ENCODE peak calls at places on chromosomes 4 and X, in seven cellular contexts. S is upper lobe of right lung, G is colonic mucosa, N is A549, H is cardiac muscle cell, O is esophagus squamous epithelium, I is tibial artery. W is an unnamed sample. For H3K4me1, the result is how much of the 10 kb centered on the place peaks cover.

GRCh38 chr4:64353904-64354303 is 55.3 kb downstream of the TECRL start:
- DNase-seq in G (no peak), I (no peak), H (peak), O (no peak), N (no peak), S (no peak), W (no peak)

GRCh38 chr4:186829740-186830449 is 106.2 kb upstream of the FAT1 start:
- DNase-seq in G (no peak), H (no peak), I (no peak), N (peak), S (no peak), O (no peak), W (no peak)

GRCh38 chr4:81807927-81808672 is 336.4 kb upstream of the RASGEF1B start:
- DNase-seq in I (no peak), H (no peak), O (no peak), G (no peak), S (no peak), N (no peak), W (no peak)

GRCh38 chr4:35725131-35725530 is 519.2 kb downstream of the ARAP2 start:
- DNase-seq in S (no peak), G (no peak), O (no peak), N (no peak), I (no peak), H (no peak), W (no peak)

GRCh38 chr4:30725562-30725961 is 5.4 kb downstream of the PCDH7 start:
- DNase-seq in S (no peak), I (no peak), O (no peak), N (no peak), G (no peak), H (no peak), W (no peak)

GRCh38 chr4:12911723-12912324 is 572.3 kb downstream of the RAB28 start:
- DNase-seq in H (no peak), S (no peak), G (no peak), N (no peak), I (no peak), O (no peak), W (no peak)

GRCh38 chrX:19566359-19567141 is 51.2 kb upstream of the MAP3K15 start:
- DNase-seq in G (no peak), O (no peak), S (no peak), H (no peak), N (no peak), I (no peak), W (no peak)

GRCh38 chrX:138748480-138748879 is 37.0 kb upstream of the FGF13 start:
- DNase-seq in S (no peak), G (no peak), N (peak), H (peak), O (no peak), I (no peak), W (no peak)

GRCh38 chrX:37993857-37994619 is 12.3 kb upstream of the SYTL5 start:
- DNase-seq in G (peak), H (no peak), O (no peak), N (peak), S (peak), I (no peak), W (no peak)

GRCh38 chr4:79148369-79148768 is 177.5 kb downstream of the NAA11 start:
- DNase-seq in H (no peak), O (no peak), S (no peak), N (no peak), G (no peak), I (no peak), W (no peak)

GRCh38 chrX:136616987-136617685 is 30.8 kb upstream of the CD40LG start:
- DNase-seq in S (no peak), N (no peak), G (no peak), H (no peak), O (no peak), I (no peak), W (no peak)

GRCh38 chr4:16993966-16994840 is 95.8 kb upstream of the LDB2 start:
- DNase-seq in O (no peak), H (no peak), I (no peak), G (no peak), N (no peak), S (no peak), W (no peak)

GRCh38 chr4:4554234-4554633 is 12.4 kb upstream of the STX18 start:
- DNase-seq in I (no peak), N (no peak), G (no peak), O (no peak), S (no peak), H (no peak), W (no peak)

GRCh38 chr4:173182403-173182802 is 13.8 kb downstream of the GALNT7 start:
- DNase-seq in I (no peak), N (peak), O (no peak), H (no peak), S (no peak), G (no peak), W (no peak)

GRCh38 chr4:1113311-1114009 is at the start of gene RNF212:
- DNase-seq in N (peak), G (peak), H (peak), O (no peak), I (no peak), S (peak), W (peak)

GRCh38 chrX:152601848-152602616 is 35.7 kb upstream of the GABRQ start:
- DNase-seq in N (peak), H (no peak), O (no peak), I (no peak), S (no peak), G (peak), W (no peak)

GRCh38 chr4:26175016-26175786 is 145.6 kb upstream of the RBPJ start:
- DNase-seq in I (no peak), N (no peak), O (no peak), G (no peak), H (no peak), S (no peak), W (no peak)

GRCh38 chrX:53077207-53078197 is 4.7 kb upstream of the TSPYL2 start:
- DNase-seq in G (no peak), O (no peak), S (no peak), I (no peak), H (no peak), N (no peak), W (no peak)

GRCh38 chrX:96387801-96388200 is 296.8 kb upstream of the DIAPH2 start:
- DNase-seq in H (no peak), O (no peak), I (no peak), S (no peak), G (no peak), N (no peak), W (no peak)
- H3K4me1 ChIP-seq in H (under half), O (under half), I (under half), S (under half), G (under half), N (under half), W (under half)

DNA sequence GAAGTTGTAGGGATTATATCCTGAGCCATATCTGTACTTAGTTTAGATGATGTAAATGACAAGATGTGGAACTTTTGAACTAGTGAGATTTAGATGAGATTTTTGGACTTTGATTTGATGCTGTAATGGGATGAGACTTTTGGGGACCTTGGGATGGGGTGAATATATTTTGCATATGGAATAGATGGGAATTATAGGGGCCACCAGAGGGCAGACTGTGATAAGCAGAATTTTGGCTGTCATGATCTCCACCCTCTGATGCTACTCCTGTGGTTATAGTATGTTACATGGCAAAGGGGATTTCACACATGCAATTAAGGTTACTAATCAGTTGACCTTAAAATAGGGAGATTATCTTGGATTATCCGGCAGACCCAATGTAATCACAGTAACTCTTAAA is 214.0 kb upstream of the NHS start:
- DNase-seq in N (peak), S (no peak), I (no peak), O (no peak), G (no peak), H (no peak), W (no peak)
- TF ChIP-seq CTCF in N (peak), S (no peak), I (no peak), O (no peak), G (no peak), H (no peak), W (no peak)

DNA sequence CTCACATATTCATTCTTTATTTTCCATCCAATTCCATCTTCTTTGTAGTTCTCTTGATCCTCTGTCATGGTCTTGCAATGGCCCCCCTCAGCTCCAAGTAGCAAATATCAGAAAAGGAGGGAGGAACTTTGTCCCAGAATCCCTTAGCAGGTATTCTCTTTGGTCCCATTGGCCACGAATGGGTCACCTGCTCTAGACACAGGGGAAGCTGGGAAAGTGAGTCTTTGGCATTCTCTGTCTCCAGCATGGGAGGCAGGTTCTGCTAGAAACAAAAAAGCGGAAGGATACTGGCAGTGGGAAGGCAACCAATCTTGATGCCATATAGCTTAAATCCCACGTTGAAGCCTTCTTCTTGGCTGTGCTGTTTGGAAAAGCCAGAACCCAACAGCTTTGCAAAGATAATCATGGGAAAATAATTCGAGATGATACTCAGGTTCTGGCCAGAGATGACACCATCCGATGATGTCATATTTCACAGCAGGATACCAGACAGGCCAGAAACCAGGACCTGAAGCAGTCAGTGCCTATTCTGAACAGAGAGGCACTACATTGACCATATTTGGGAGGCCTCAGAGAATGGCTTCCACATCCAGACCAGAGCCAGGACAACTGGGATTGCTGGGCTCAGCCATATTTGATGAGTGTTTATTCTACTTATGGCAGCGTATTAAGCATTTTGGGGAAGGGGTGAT is 110.4 kb upstream of the ATXN3L start:
- DNase-seq in I (no peak), N (peak), S (no peak), H (no peak), G (no peak), O (no peak), W (no peak)
- H3K4me1 ChIP-seq in I (under half), N (under half), S (under half), H (under half), G (under half), O (under half), W (under half)

DNA sequence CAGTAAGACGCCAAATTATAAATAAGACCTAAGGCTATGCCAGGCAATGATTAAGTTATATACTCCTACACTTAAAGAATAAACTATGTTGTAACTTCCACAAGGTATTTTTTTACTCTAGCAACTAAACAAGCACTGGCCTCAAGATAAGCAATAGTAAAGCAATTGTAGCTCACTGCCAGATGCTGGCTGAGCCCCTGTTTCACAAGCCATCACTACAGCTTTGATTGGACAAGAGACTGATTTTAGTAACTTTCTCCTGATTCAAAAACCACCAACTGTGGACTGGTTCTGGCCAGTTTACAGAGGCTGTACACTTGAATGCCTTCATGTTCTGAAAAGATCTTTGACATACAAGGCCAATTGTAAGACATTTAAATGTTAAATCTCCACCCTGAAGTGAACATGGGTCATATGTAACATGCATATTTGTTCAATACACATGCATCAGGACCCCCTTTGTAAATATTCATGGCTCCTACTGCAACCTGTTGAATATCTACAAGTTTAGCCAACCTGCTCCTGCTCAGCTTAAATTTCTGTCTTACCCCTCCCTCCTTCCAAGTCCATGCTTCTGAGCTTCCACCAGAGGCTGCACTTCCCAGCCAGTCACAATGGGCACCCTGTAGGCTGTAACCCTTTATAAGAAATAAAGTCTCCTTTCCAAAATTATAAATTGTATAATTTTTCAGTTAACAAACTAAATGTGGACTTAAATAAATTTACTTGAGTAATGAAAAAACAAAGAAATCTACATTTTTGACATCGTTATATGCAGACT is 423.6 kb downstream of the ANKRD50 start:
- DNase-seq in S (no peak), N (no peak), G (no peak), I (no peak), O (no peak), H (no peak), W (no peak)
- TF ChIP-seq CTCF in S (no peak), N (no peak), G (no peak), I (no peak), O (no peak), H (no peak), W (no peak)

GRCh38 chrX:12986886-12987285 is 12.0 kb downstream of the TMSB4X start:
- DNase-seq in G (no peak), N (no peak), H (no peak), O (no peak), S (no peak), I (no peak), W (no peak)

GRCh38 chrX:12985336-12985735 is 10.4 kb downstream of the TMSB4X start:
- DNase-seq in G (no peak), H (no peak), N (no peak), I (no peak), S (no peak), O (no peak), W (no peak)

GRCh38 chrX:12987340-12987739 is 12.4 kb downstream of the TMSB4X start:
- DNase-seq in G (no peak), I (no peak), H (no peak), N (no peak), O (no peak), S (no peak), W (no peak)

GRCh38 chrX:12984629-12985303 is 9.9 kb downstream of the TMSB4X start:
- DNase-seq in S (no peak), G (no peak), I (no peak), N (peak), O (no peak), H (no peak), W (no peak)

GRCh38 chrX:12986164-12986779 is 11.4 kb downstream of the TMSB4X start:
- DNase-seq in O (no peak), N (no peak), I (no peak), H (no peak), S (no peak), G (no peak), W (no peak)
- H3K4me1 ChIP-seq in O (under half), N (under half), I (under half), H (under half), S (under half), G (under half), W (under half)